ENCODE peak calls at places on chromosomes 1 and 21, in nine cellular contexts. One of them, this sample, is unnamed.

GRCh38 chr1:101308935-101309333 is 72.1 kb downstream of the S1PR1 start:
- DNase-seq in astrocyte: no peak
- DNase-seq in IMR-90: no peak
- DNase-seq in neural progenitor cell: no peak
- DNase-seq in GM23248: no peak
- DNase-seq in fibroblast of lung: no peak
- DNase-seq in DND-41: peak; percentile 35
- DNase-seq in PC-3: no peak
- DNase-seq in HepG2: no peak
- DNase-seq in this sample: peak; percentile 53

GRCh38 chr1:115642168-115643072 is 650 bp downstream of the VANGL1 start:
- DNase-seq in astrocyte: peak; percentile 32
- DNase-seq in IMR-90: peak; percentile 20
- DNase-seq in neural progenitor cell: peak; percentile 62
- DNase-seq in GM23248: peak; percentile 66
- DNase-seq in fibroblast of lung: peak; percentile 23
- DNase-seq in DND-41: peak; percentile 57
- DNase-seq in PC-3: peak; percentile 56
- DNase-seq in HepG2: peak; percentile 35
- DNase-seq in this sample: no peak

GRCh38 chr21:26766826-26767325 is 78.3 kb downstream of the ADAMTS1 start:
- DNase-seq in astrocyte: no peak
- DNase-seq in IMR-90: peak; percentile 9
- DNase-seq in neural progenitor cell: no peak
- DNase-seq in GM23248: no peak
- DNase-seq in fibroblast of lung: no peak
- DNase-seq in DND-41: no peak
- DNase-seq in PC-3: no peak
- DNase-seq in HepG2: no peak
- DNase-seq in this sample: no peak

GRCh38 chr1:170711682-170712081 is 47.8 kb downstream of the PRRX1 start:
- DNase-seq in astrocyte: peak; percentile 92
- DNase-seq in IMR-90: peak; percentile 95
- DNase-seq in neural progenitor cell: no peak
- DNase-seq in GM23248: peak; percentile 93
- DNase-seq in fibroblast of lung: peak; percentile 65
- DNase-seq in DND-41: no peak
- DNase-seq in PC-3: peak; percentile 73
- DNase-seq in HepG2: no peak
- DNase-seq in this sample: no peak

GRCh38 chr1:26959722-26960624 is at the start of gene KDF1:
- DNase-seq in astrocyte: no peak
- DNase-seq in IMR-90: no peak
- DNase-seq in neural progenitor cell: peak; percentile 69
- DNase-seq in GM23248: peak; percentile 9
- DNase-seq in fibroblast of lung: no peak
- DNase-seq in DND-41: no peak
- DNase-seq in PC-3: peak; percentile 90
- DNase-seq in HepG2: no peak
- DNase-seq in this sample: no peak

GRCh38 chr1:54069792-54070548 is 16.6 kb downstream of the TCEANC2 start:
- DNase-seq in astrocyte: peak; percentile 46
- DNase-seq in IMR-90: peak; percentile 67
- DNase-seq in neural progenitor cell: peak; percentile 30
- DNase-seq in GM23248: peak; percentile 72
- DNase-seq in fibroblast of lung: peak; percentile 74
- DNase-seq in DND-41: no peak
- DNase-seq in PC-3: peak; percentile 75
- DNase-seq in HepG2: peak; percentile 71
- DNase-seq in this sample: peak; percentile 78

GRCh38 chr1:19273106-19273843 is 15.3 kb downstream of the AKR7A3 start:
- DNase-seq in astrocyte: no peak
- DNase-seq in IMR-90: no peak
- DNase-seq in neural progenitor cell: no peak
- DNase-seq in GM23248: no peak
- DNase-seq in fibroblast of lung: no peak
- DNase-seq in DND-41: no peak
- DNase-seq in PC-3: no peak
- DNase-seq in HepG2: no peak
- DNase-seq in this sample: no peak

GRCh38 chr1:148161252-148161901 is 9.3 kb upstream of the NBPF11 start:
- DNase-seq in astrocyte: no peak
- DNase-seq in IMR-90: no peak
- DNase-seq in neural progenitor cell: no peak
- DNase-seq in GM23248: no peak
- DNase-seq in fibroblast of lung: no peak
- DNase-seq in DND-41: no peak
- DNase-seq in PC-3: no peak
- DNase-seq in HepG2: no peak
- DNase-seq in this sample: no peak

DNA sequence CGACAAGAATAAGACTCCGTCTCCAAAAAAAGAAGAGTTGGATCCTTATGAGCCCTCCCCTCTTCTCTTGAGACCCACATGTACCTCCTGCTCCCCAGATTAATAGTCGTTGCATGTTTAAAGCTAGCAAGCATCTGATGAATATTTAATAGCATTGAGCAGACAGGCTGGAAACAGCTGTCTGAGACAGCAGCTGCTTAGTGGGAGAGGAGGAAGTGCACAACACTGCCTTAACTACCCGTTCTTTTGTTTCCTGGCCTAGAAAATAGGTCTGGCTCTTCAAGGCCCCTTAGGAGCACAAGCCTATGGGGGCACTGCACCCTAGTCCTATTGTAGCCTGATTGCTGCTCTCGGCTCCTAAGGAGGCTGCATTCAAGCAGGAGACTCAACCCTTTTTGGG is 17.3 kb upstream of the TMEM39B start:
- DNase-seq in astrocyte: no peak
- DNase-seq in IMR-90: no peak
- DNase-seq in neural progenitor cell: no peak
- DNase-seq in GM23248: no peak
- DNase-seq in fibroblast of lung: no peak
- DNase-seq in DND-41: no peak
- DNase-seq in PC-3: no peak
- DNase-seq in HepG2: no peak
- DNase-seq in this sample: no peak
- H4K20me1 ChIP-seq in astrocyte: peaks cover 69% of the 10 kb centered on the region
- H4K20me1 ChIP-seq in IMR-90: peaks cover 42% of the 10 kb centered on the region
- H4K20me1 ChIP-seq in neural progenitor cell: peaks cover 18% of the 10 kb centered on the region
- H4K20me1 ChIP-seq in GM23248: no peaks in the 10 kb centered on the region
- H4K20me1 ChIP-seq in fibroblast of lung: no peaks in the 10 kb centered on the region
- H4K20me1 ChIP-seq in DND-41: peaks cover 9% of the 10 kb centered on the region
- H4K20me1 ChIP-seq in PC-3: no peaks in the 10 kb centered on the region
- H4K20me1 ChIP-seq in HepG2: no peaks in the 10 kb centered on the region
- H4K20me1 ChIP-seq in this sample: peaks cover 9% of the 10 kb centered on the region

GRCh38 chr1:241533375-241534115 is 1.4 kb downstream of the KMO start:
- DNase-seq in astrocyte: no peak
- DNase-seq in IMR-90: no peak
- DNase-seq in neural progenitor cell: no peak
- DNase-seq in GM23248: no peak
- DNase-seq in fibroblast of lung: no peak
- DNase-seq in DND-41: no peak
- DNase-seq in PC-3: peak; percentile 65
- DNase-seq in HepG2: no peak
- DNase-seq in this sample: no peak

GRCh38 chr1:241527146-241527545 is 5.0 kb upstream of the KMO start:
- DNase-seq in astrocyte: no peak
- DNase-seq in IMR-90: no peak
- DNase-seq in neural progenitor cell: no peak
- DNase-seq in GM23248: no peak
- DNase-seq in fibroblast of lung: no peak
- DNase-seq in DND-41: no peak
- DNase-seq in PC-3: no peak
- DNase-seq in HepG2: no peak
- DNase-seq in this sample: no peak

GRCh38 chr1:241532173-241532553 is at the start of gene KMO:
- DNase-seq in astrocyte: peak; percentile 2
- DNase-seq in IMR-90: peak; percentile 3
- DNase-seq in neural progenitor cell: no peak
- DNase-seq in GM23248: peak; percentile 54
- DNase-seq in fibroblast of lung: no peak
- DNase-seq in DND-41: no peak
- DNase-seq in PC-3: peak; percentile 57
- DNase-seq in HepG2: no peak
- DNase-seq in this sample: no peak

GRCh38 chr1:241532864-241533263 is 686 bp downstream of the KMO start:
- DNase-seq in astrocyte: no peak
- DNase-seq in IMR-90: no peak
- DNase-seq in neural progenitor cell: no peak
- DNase-seq in GM23248: no peak
- DNase-seq in fibroblast of lung: no peak
- DNase-seq in DND-41: no peak
- DNase-seq in PC-3: no peak
- DNase-seq in HepG2: no peak
- DNase-seq in this sample: peak; percentile 47

GRCh38 chr1:241531195-241532172 is 694 bp upstream of the KMO start:
- DNase-seq in astrocyte: peak; percentile 65
- DNase-seq in IMR-90: peak; percentile 78
- DNase-seq in neural progenitor cell: peak; percentile 54
- DNase-seq in GM23248: peak; percentile 84
- DNase-seq in fibroblast of lung: peak; percentile 88
- DNase-seq in DND-41: no peak
- DNase-seq in PC-3: peak; percentile 97
- DNase-seq in HepG2: peak; percentile 71
- DNase-seq in this sample: peak; percentile 95
- H3K9ac ChIP-seq in astrocyte: peak overlapping the region; percentile 77
- H3K9ac ChIP-seq in IMR-90: peak overlapping the region; percentile 67
- H3K9ac ChIP-seq in neural progenitor cell: no peak overlapping the region
- H3K9ac ChIP-seq in GM23248: peak overlapping the region; percentile 71
- H3K9ac ChIP-seq in fibroblast of lung: peak overlapping the region; percentile 22
- H3K9ac ChIP-seq in DND-41: peak overlapping the region; percentile 60
- H3K9ac ChIP-seq in PC-3: peak overlapping the region; percentile 69
- H3K9ac ChIP-seq in HepG2: peak overlapping the region; percentile 66
- H3K9ac ChIP-seq in this sample: peak overlapping the region; percentile 58

GRCh38 chr1:229092377-229093257 is 178.3 kb upstream of the RAB4A start:
- DNase-seq in astrocyte: no peak
- DNase-seq in IMR-90: no peak
- DNase-seq in neural progenitor cell: no peak
- DNase-seq in GM23248: no peak
- DNase-seq in fibroblast of lung: no peak
- DNase-seq in DND-41: no peak
- DNase-seq in PC-3: no peak
- DNase-seq in HepG2: no peak
- DNase-seq in this sample: no peak

GRCh38 chr1:229093258-229093540 is 177.7 kb upstream of the RAB4A start:
- DNase-seq in astrocyte: no peak
- DNase-seq in IMR-90: no peak
- DNase-seq in neural progenitor cell: no peak
- DNase-seq in GM23248: no peak
- DNase-seq in fibroblast of lung: no peak
- DNase-seq in DND-41: no peak
- DNase-seq in PC-3: no peak
- DNase-seq in HepG2: no peak
- DNase-seq in this sample: no peak

GRCh38 chr1:229093546-229094336 is 177.2 kb upstream of the RAB4A start:
- DNase-seq in astrocyte: no peak
- DNase-seq in IMR-90: no peak
- DNase-seq in neural progenitor cell: no peak
- DNase-seq in GM23248: no peak
- DNase-seq in fibroblast of lung: no peak
- DNase-seq in DND-41: no peak
- DNase-seq in PC-3: peak; percentile 92
- DNase-seq in HepG2: no peak
- DNase-seq in this sample: no peak

GRCh38 chr1:229095325-229095724 is 175.6 kb upstream of the RAB4A start:
- DNase-seq in astrocyte: no peak
- DNase-seq in IMR-90: no peak
- DNase-seq in neural progenitor cell: no peak
- DNase-seq in GM23248: no peak
- DNase-seq in fibroblast of lung: no peak
- DNase-seq in DND-41: no peak
- DNase-seq in PC-3: no peak
- DNase-seq in HepG2: no peak
- DNase-seq in this sample: no peak

GRCh38 chr1:229094476-229095311 is 176.2 kb upstream of the RAB4A start:
- DNase-seq in astrocyte: peak; percentile 48
- DNase-seq in IMR-90: peak; percentile 7
- DNase-seq in neural progenitor cell: no peak
- DNase-seq in GM23248: peak; percentile 65
- DNase-seq in fibroblast of lung: no peak
- DNase-seq in DND-41: no peak
- DNase-seq in PC-3: peak; percentile 16
- DNase-seq in HepG2: no peak
- DNase-seq in this sample: no peak
- H3K36me3 ChIP-seq in astrocyte: no peaks in the 10 kb centered on the region
- H3K36me3 ChIP-seq in IMR-90: no peaks in the 10 kb centered on the region
- H3K36me3 ChIP-seq in neural progenitor cell: no peaks in the 10 kb centered on the region
- H3K36me3 ChIP-seq in GM23248: no peaks in the 10 kb centered on the region
- H3K36me3 ChIP-seq in fibroblast of lung: no peaks in the 10 kb centered on the region
- H3K36me3 ChIP-seq in DND-41: no peaks in the 10 kb centered on the region
- H3K36me3 ChIP-seq in PC-3: no peaks in the 10 kb centered on the region
- H3K36me3 ChIP-seq in HepG2: no peaks in the 10 kb centered on the region
- H3K36me3 ChIP-seq in this sample: no peaks in the 10 kb centered on the region

DNA sequence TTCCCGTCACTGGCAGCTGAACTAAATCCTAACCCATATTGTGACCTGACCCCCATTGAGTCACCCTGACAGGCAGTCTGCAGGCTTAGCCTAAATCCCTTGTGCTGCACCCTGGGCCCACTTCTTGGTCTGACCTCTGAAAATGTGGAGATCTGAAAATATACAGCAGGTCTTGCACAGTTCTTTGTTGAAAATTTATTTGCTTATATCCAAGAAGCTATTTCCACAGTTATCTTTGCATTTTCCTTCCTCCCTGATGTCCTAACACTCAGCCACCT is 87.1 kb downstream of the BCAR3 start:
- DNase-seq in astrocyte: no peak
- DNase-seq in IMR-90: no peak
- DNase-seq in neural progenitor cell: no peak
- DNase-seq in GM23248: no peak
- DNase-seq in fibroblast of lung: no peak
- DNase-seq in DND-41: no peak
- DNase-seq in PC-3: no peak
- DNase-seq in HepG2: no peak
- DNase-seq in this sample: no peak
- H4K20me1 ChIP-seq in astrocyte: peaks cover 96% of the 10 kb centered on the region
- H4K20me1 ChIP-seq in IMR-90: peaks cover 88% of the 10 kb centered on the region
- H4K20me1 ChIP-seq in neural progenitor cell: peaks cover 6% of the 10 kb centered on the region
- H4K20me1 ChIP-seq in GM23248: peaks cover 30% of the 10 kb centered on the region
- H4K20me1 ChIP-seq in fibroblast of lung: no peaks in the 10 kb centered on the region
- H4K20me1 ChIP-seq in DND-41: no peaks in the 10 kb centered on the region
- H4K20me1 ChIP-seq in PC-3: peaks cover 83% of the 10 kb centered on the region
- H4K20me1 ChIP-seq in HepG2: peaks cover 17% of the 10 kb centered on the region
- H4K20me1 ChIP-seq in this sample: no peaks in the 10 kb centered on the region